ENCODE peak calls at places on chromosomes 11 and 22, in six cellular contexts. R is neural progenitor cell, Q is PC-3, D is GM23248, L is HCT116, N is NT2/D1. U is an unnamed sample. For H3K9me3, the result is how much of the 10 kb centered on the place peaks cover.

GRCh38 chr11:116336540-116336939 is 436.2 kb downstream of the BUD13 start:
- DNase-seq in R (no peak), Q (no peak), D (no peak), L (no peak), N (no peak), U (no peak)

GRCh38 chr22:29369460-29369859 is 18.9 kb downstream of the AP1B1 start:
- DNase-seq in R (peak), Q (no peak), D (peak), L (no peak), N (no peak), U (no peak)

GRCh38 chr11:65008016-65008415 is 5.9 kb upstream of the ARL2 start:
- DNase-seq in R (no peak), Q (peak), D (no peak), L (no peak), N (no peak), U (no peak)

GRCh38 chr11:85590848-85591483 is 36.2 kb downstream of the DLG2 start:
- DNase-seq in R (peak), Q (peak), D (peak), L (peak), N (no peak), U (peak)

GRCh38 chr11:95922536-95923440 is 1.1 kb downstream of the MTMR2 start:
- DNase-seq in R (no peak), Q (peak), D (peak), L (no peak), N (no peak), U (peak)

GRCh38 chr11:121426476-121427454 is 25.3 kb upstream of the SORL1 start:
- DNase-seq in R (peak), Q (peak), D (peak), L (peak), N (peak), U (peak)

GRCh38 chr22:28186641-28187040 is 267.6 kb upstream of the PITPNB start:
- DNase-seq in R (no peak), Q (no peak), D (no peak), L (no peak), N (no peak), U (no peak)

GRCh38 chr22:39364646-39365405 is 15.0 kb downstream of the SYNGR1 start:
- DNase-seq in R (no peak), Q (no peak), D (peak), L (no peak), N (no peak), U (no peak)

GRCh38 chr11:12142909-12143308 is 32.5 kb downstream of the MICAL2 start:
- DNase-seq in R (no peak), Q (no peak), D (no peak), L (no peak), N (no peak), U (no peak)

GRCh38 chr11:23201936-23202522 is 341.8 kb upstream of the CCDC179 start:
- DNase-seq in R (no peak), Q (no peak), D (peak), L (no peak), N (no peak), U (no peak)

GRCh38 chr11:14357843-14358728 is 897 bp downstream of the RRAS2 start:
- DNase-seq in R (peak), Q (peak), D (peak), L (peak), N (peak), U (no peak)

GRCh38 chr11:60910711-60911366 is 3.1 kb upstream of the TMEM109 start:
- DNase-seq in R (no peak), Q (no peak), D (no peak), L (no peak), N (no peak), U (no peak)

GRCh38 chr11:109033627-109034340 is 368.9 kb downstream of the DDX10 start:
- DNase-seq in R (no peak), Q (peak), D (peak), L (no peak), N (no peak), U (no peak)

GRCh38 chr22:30398685-30399680 is 2.2 kb downstream of the SEC14L2 start:
- DNase-seq in R (no peak), Q (no peak), D (peak), L (no peak), N (no peak), U (no peak)

GRCh38 chr11:121321614-121322243 is 29.2 kb downstream of the SC5D start:
- DNase-seq in R (peak), Q (peak), D (peak), L (peak), N (peak), U (peak)

GRCh38 chr11:134275534-134276395 is at the start of gene GLB1L3:
- DNase-seq in R (peak), Q (no peak), D (peak), L (no peak), N (no peak), U (no peak)

GRCh38 chr22:26445577-26446275 is 16.7 kb downstream of the ASPHD2 start:
- DNase-seq in R (no peak), Q (no peak), D (no peak), L (no peak), N (no peak), U (no peak)

GRCh38 chr11:111833524-111833923 is 37.9 kb downstream of the ALG9 start:
- DNase-seq in R (no peak), Q (no peak), D (peak), L (no peak), N (no peak), U (peak)

GRCh38 chr22:37077802-37078448 is 26.4 kb downstream of the KCTD17 start:
- DNase-seq in R (peak), Q (peak), D (peak), L (peak), N (peak), U (peak)

GRCh38 chr11:36130401-36130800 is 158.8 kb downstream of the COMMD9 start:
- DNase-seq in R (no peak), Q (peak), D (peak), L (no peak), N (no peak), U (no peak)

GRCh38 chr11:2529173-2529572 is 84.4 kb downstream of the KCNQ1 start:
- DNase-seq in R (no peak), Q (no peak), D (no peak), L (no peak), N (no peak), U (no peak)

GRCh38 chr22:46060292-46061123 is 83.5 kb upstream of the WNT7B start:
- DNase-seq in R (no peak), Q (peak), D (peak), L (no peak), N (no peak), U (no peak)

GRCh38 chr11:117371453-117371852 is 43.8 kb downstream of the CEP164 start:
- DNase-seq in R (no peak), Q (no peak), D (no peak), L (no peak), N (no peak), U (no peak)

GRCh38 chr11:19552684-19553083 is 160.0 kb upstream of the NAV2 start:
- DNase-seq in R (peak), Q (no peak), D (no peak), L (no peak), N (no peak), U (no peak)

GRCh38 chr22:35742342-35743100 is 24.8 kb downstream of the APOL5 start:
- DNase-seq in R (no peak), Q (peak), D (peak), L (peak), N (no peak), U (no peak)

GRCh38 chr11:67996622-67997459 is 7.1 kb downstream of the UNC93B1 start:
- DNase-seq in R (peak), Q (peak), D (peak), L (peak), N (peak), U (peak)

GRCh38 chr11:133697603-133698002 is 147.7 kb downstream of the SPATA19 start:
- DNase-seq in R (no peak), Q (no peak), D (no peak), L (no peak), N (no peak), U (no peak)

GRCh38 chr11:128421577-128421976 is 165.8 kb downstream of the ETS1 start:
- DNase-seq in R (peak), Q (no peak), D (peak), L (no peak), N (no peak), U (no peak)

GRCh38 chr11:67419330-67420049 is 4.0 kb downstream of the CARNS1 start:
- DNase-seq in R (no peak), Q (no peak), D (no peak), L (no peak), N (no peak), U (no peak)

GRCh38 chr11:65132238-65132987 is 1.9 kb downstream of the SYVN1 start:
- DNase-seq in R (no peak), Q (no peak), D (no peak), L (no peak), N (no peak), U (peak)

GRCh38 chr22:35697142-35697541 is 20.5 kb upstream of the APOL5 start:
- DNase-seq in R (no peak), Q (no peak), D (no peak), L (no peak), N (no peak), U (no peak)

GRCh38 chr11:73402834-73403185 is 26.6 kb downstream of the RELT start:
- DNase-seq in R (no peak), Q (peak), D (peak), L (no peak), N (no peak), U (peak)

GRCh38 chr11:19374189-19374588 is 133.4 kb upstream of the E2F8 start:
- DNase-seq in R (no peak), Q (peak), D (peak), L (no peak), N (no peak), U (no peak)

GRCh38 chr11:44205358-44205757 is 104.6 kb downstream of the ALX4 start:
- DNase-seq in R (no peak), Q (no peak), D (no peak), L (no peak), N (no peak), U (no peak)

GRCh38 chr22:30079952-30080533 is at the start of gene HORMAD2:
- DNase-seq in R (peak), Q (no peak), D (peak), L (no peak), N (peak), U (no peak)

DNA sequence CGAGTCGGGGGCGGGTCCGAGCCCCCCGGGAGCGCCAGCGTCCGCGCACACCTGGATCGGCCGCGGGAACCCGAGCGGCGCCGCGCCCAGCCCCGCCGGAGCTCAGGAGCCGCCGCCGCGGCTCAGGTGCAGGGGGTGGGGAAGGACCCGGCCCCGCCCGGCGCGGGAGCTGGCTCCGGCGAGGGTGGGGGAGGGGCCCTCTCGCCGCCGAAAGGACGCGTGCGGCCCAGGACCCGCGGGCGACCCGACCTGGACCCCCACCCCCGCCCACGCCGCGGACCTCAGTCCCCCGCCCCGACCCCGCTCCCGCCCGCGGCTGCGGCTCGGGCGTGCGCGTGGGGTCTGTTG is at the start of gene SHANK2:
- DNase-seq in R (peak), Q (peak), D (no peak), L (no peak), N (no peak), U (no peak)
- H3K9ac ChIP-seq in R (no peak), Q (peak), D (peak), L (peak), N (peak), U (no peak)

DNA sequence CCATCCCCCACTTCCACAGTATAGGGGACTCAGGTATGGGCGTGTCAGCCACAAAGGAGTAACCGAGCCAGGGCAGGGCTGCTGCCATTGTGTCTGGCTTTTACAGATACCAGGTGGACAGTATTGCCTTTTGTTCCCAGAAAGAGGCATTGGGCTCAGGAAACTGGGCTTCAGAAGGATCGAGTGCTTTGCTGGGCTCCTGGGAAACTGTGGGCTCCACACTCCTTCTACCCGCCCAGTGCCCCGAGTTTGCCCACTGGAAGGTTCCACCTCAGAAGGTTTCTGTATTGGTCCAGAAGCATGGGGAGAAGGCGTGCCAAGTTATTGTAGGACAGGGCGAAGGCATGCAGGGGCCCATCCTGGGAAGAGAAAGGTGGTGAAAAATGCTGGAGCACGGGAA is 894.4 kb downstream of the TBC1D22A start:
- DNase-seq in R (no peak), Q (no peak), D (no peak), L (no peak), N (no peak), U (no peak)
- H3K9me3 ChIP-seq in R (under half), Q (under half), D (under half), L (under half), N (under half), U (under half)

DNA sequence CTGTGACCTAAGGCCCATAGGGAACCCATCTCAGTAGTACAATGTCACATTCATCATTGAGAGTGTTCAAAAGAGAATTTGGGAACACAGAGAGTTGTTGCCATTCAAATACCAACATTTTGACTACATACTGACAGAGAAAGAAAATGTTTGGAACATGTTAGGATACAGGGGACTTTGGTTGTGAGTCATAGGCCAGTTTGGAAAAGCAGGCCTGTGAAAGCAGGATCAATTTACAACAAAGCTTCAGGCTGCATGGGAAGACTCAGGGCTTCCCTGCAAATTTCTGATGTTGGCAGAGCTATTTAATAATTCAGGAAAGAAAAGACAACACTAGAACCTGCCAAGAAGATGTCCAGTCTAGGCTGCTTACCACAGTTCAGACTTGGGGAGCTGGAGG is 374 bp downstream of the NLRP10 start:
- DNase-seq in R (no peak), Q (peak), D (peak), L (no peak), N (no peak), U (no peak)
- H3K9ac ChIP-seq in R (no peak), Q (peak), D (peak), L (no peak), N (no peak), U (no peak)

DNA sequence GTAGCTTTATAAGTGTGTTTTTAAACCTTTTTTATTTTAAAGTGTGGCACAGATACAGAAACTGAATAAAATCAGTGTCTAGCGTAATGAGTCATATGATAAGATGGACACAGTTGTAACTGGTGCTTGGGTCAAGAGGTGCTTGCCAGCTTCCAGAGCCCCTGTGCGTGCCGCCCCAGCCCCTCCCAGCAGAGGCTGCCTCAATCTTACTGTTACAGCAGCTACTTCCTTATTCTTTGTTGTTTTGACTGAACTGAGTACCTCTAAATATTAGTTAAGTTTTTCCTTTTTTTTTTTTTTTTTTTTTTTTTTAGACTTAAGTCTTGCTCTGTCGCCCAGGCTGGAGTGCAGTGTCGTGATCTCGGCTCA is 8.7 kb downstream of the ZBED4 start:
- DNase-seq in R (no peak), Q (no peak), D (no peak), L (no peak), N (no peak), U (no peak)
- H3K9me3 ChIP-seq in R (under half), Q (under half), D (under half), L (under half), N (under half), U (under half)

GRCh38 chr11:76456571-76456970 is 11.8 kb downstream of the EMSY start:
- DNase-seq in R (peak), Q (no peak), D (no peak), L (no peak), N (no peak), U (no peak)

GRCh38 chr11:76455931-76456330 is 11.1 kb downstream of the EMSY start:
- DNase-seq in R (no peak), Q (no peak), D (peak), L (no peak), N (no peak), U (no peak)

GRCh38 chr11:76459299-76459698 is 14.5 kb downstream of the EMSY start:
- DNase-seq in R (no peak), Q (peak), D (peak), L (peak), N (no peak), U (no peak)

GRCh38 chr11:76453248-76453647 is 8.4 kb downstream of the EMSY start:
- DNase-seq in R (no peak), Q (peak), D (no peak), L (no peak), N (no peak), U (no peak)

GRCh38 chr11:76455331-76455730 is 10.5 kb downstream of the EMSY start:
- DNase-seq in R (peak), Q (no peak), D (no peak), L (no peak), N (peak), U (no peak)
- H3K9ac ChIP-seq in R (no peak), Q (no peak), D (no peak), L (no peak), N (no peak), U (no peak)

GRCh38 chr22:47275479-47276218 is 513.2 kb downstream of the TBC1D22A start:
- DNase-seq in R (no peak), Q (peak), D (no peak), L (no peak), N (no peak), U (no peak)

GRCh38 chr22:47277511-47277910 is 515.1 kb downstream of the TBC1D22A start:
- DNase-seq in R (no peak), Q (no peak), D (no peak), L (no peak), N (no peak), U (no peak)

GRCh38 chr22:47277001-47277400 is 514.6 kb downstream of the TBC1D22A start:
- DNase-seq in R (no peak), Q (no peak), D (no peak), L (no peak), N (no peak), U (no peak)

GRCh38 chr22:47276219-47276843 is 513.9 kb downstream of the TBC1D22A start:
- DNase-seq in R (no peak), Q (no peak), D (no peak), L (no peak), N (no peak), U (no peak)

GRCh38 chr22:47274196-47274595 is 511.7 kb downstream of the TBC1D22A start:
- DNase-seq in R (no peak), Q (no peak), D (no peak), L (no peak), N (no peak), U (no peak)
- H3K9me3 ChIP-seq in R (under half), Q (under half), D (under half), L (under half), N (under half), U (under half)

GRCh38 chr11:123132881-123133280 is 62.2 kb downstream of the CLMP start:
- DNase-seq in R (no peak), Q (no peak), D (no peak), L (no peak), N (no peak), U (no peak)

GRCh38 chr11:123139206-123139605 is 55.8 kb downstream of the CLMP start:
- DNase-seq in R (no peak), Q (no peak), D (no peak), L (no peak), N (no peak), U (no peak)

GRCh38 chr11:123137496-123138270 is 57.4 kb downstream of the CLMP start:
- DNase-seq in R (peak), Q (no peak), D (peak), L (no peak), N (no peak), U (no peak)

DNA sequence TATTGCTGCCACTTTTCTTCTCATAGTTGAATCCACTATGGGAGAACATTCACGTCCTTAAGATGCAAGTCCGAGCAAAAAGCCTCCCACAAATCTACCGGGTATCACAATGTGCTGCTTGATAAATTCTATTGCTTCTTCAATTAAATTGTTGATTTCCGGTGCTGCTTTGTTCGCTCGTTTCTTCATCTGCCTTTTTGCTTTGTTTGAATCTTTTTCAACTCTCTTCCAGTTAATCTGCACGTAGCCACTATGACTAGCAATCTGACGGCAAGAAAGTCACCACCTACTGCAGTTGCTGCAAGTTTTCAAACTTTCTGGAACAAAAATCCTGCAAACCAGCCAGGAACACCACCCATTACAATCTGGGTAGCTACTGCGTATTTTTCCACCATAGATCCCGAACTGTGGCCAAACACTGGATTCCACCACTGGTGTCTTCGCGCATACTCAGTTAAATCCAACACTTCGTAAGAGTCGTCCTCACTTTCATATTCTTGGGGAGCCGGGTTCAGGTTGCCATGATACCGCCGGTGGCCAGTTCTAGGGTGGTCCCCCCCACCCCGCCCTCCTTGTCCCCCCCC is 59.1 kb downstream of the CLMP start:
- DNase-seq in R (no peak), Q (no peak), D (peak), L (no peak), N (no peak), U (no peak)
- H3K9ac ChIP-seq in R (no peak), Q (no peak), D (peak), L (no peak), N (no peak), U (no peak)

U was measured in Karpas-422.